ENCODE peak calls at places on chromosomes 1 and 21, in ten cellular contexts. V is heart left ventricle, L is body of pancreas, B is Panc1, A is GM06990, T is H1, C is breast epithelium, D is right cardiac atrium, W is PC-3, G is HCT116. Y is an unnamed sample. For H3K27me3, the result is how much of the 10 kb centered on the place peaks cover.

GRCh38 chr1:9732123-9732971 is 80.8 kb downstream of the PIK3CD start:
- DNase-seq in V (peak), L (no peak), B (no peak), A (peak), T (no peak), C (no peak), D (no peak), W (no peak), G (no peak), Y (no peak)

GRCh38 chr1:182159443-182159842 is 97.9 kb upstream of the ZNF648 start:
- DNase-seq in V (no peak), L (no peak), B (no peak), A (no peak), T (no peak), C (no peak), D (no peak), W (no peak), G (no peak), Y (no peak)

GRCh38 chr1:160325252-160325651 is 17.8 kb downstream of the COPA start:
- DNase-seq in V (no peak), L (no peak), B (no peak), A (no peak), T (no peak), C (no peak), D (no peak), W (no peak), G (no peak), Y (no peak)

GRCh38 chr1:234683127-234683855 is 73.3 kb upstream of the IRF2BP2 start:
- DNase-seq in V (no peak), L (no peak), B (no peak), A (no peak), T (no peak), C (no peak), D (no peak), W (no peak), G (no peak), Y (no peak)

GRCh38 chr1:156475568-156476500 is 24.7 kb downstream of the MEF2D start:
- DNase-seq in V (peak), L (peak), B (no peak), A (no peak), T (no peak), C (peak), D (peak), W (no peak), G (no peak), Y (no peak)

GRCh38 chr1:35287807-35288640 is 19.5 kb downstream of the ZMYM4 start:
- DNase-seq in V (no peak), L (no peak), B (no peak), A (no peak), T (no peak), C (no peak), D (no peak), W (peak), G (no peak), Y (no peak)

GRCh38 chr1:231861541-231862481 is 235.2 kb downstream of the DISC1 start:
- DNase-seq in V (no peak), L (no peak), B (no peak), A (no peak), T (no peak), C (no peak), D (no peak), W (no peak), G (no peak), Y (no peak)

GRCh38 chr21:40730051-40730760 is 116.8 kb downstream of the DSCAM start:
- DNase-seq in V (no peak), L (no peak), B (no peak), A (no peak), T (no peak), C (no peak), D (no peak), W (no peak), G (no peak), Y (no peak)

GRCh38 chr1:116485976-116486375 is 84.8 kb downstream of the CD58 start:
- DNase-seq in V (no peak), L (no peak), B (no peak), A (no peak), T (no peak), C (no peak), D (no peak), W (no peak), G (no peak), Y (no peak)

GRCh38 chr1:44481701-44482100 is 76.6 kb downstream of the RNF220 start:
- DNase-seq in V (no peak), L (no peak), B (no peak), A (no peak), T (no peak), C (no peak), D (no peak), W (no peak), G (no peak), Y (no peak)

GRCh38 chr1:179955318-179955638 is 668 bp downstream of the CEP350 start:
- DNase-seq in V (no peak), L (no peak), B (no peak), A (no peak), T (no peak), C (no peak), D (no peak), W (no peak), G (no peak), Y (no peak)

GRCh38 chr1:1306661-1307260 is 969 bp downstream of the ACAP3 start:
- DNase-seq in V (no peak), L (no peak), B (no peak), A (no peak), T (no peak), C (no peak), D (no peak), W (peak), G (no peak), Y (no peak)

GRCh38 chr1:156663178-156663577 is 14.0 kb downstream of the NES start:
- DNase-seq in V (no peak), L (no peak), B (no peak), A (peak), T (no peak), C (no peak), D (peak), W (no peak), G (no peak), Y (no peak)

GRCh38 chr1:231919900-231920299 is 293.3 kb downstream of the DISC1 start:
- DNase-seq in V (no peak), L (no peak), B (no peak), A (no peak), T (no peak), C (no peak), D (no peak), W (no peak), G (no peak), Y (no peak)

GRCh38 chr21:32007461-32007860 is 134.6 kb downstream of the HUNK start:
- DNase-seq in V (no peak), L (no peak), B (no peak), A (no peak), T (no peak), C (no peak), D (no peak), W (peak), G (no peak), Y (no peak)

DNA sequence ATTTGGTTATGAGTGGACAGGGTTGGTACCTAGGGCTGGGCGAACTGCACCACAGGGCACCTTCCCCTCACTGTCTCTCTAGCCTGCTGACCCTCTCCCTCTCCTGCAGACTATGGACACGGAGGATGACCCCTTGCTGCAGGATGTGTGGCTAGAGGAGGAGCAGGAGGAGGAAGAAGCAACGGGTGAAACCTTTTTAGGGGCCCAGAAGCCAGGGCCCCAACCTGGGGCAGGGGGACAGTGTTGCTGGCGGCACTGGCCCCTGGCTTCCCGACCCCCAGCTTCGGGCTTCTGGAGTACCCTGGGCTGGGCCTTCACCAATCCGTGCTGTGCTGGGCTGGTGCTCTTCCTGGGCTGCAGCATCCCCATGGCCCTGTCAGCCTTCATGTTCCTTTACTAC is 21.9 kb downstream of the DISP3 start:
- DNase-seq in V (no peak), L (no peak), B (no peak), A (no peak), T (no peak), C (peak), D (no peak), W (no peak), G (no peak), Y (no peak)
- H3K27me3 ChIP-seq in V (under half), L (under half), B (under half), A (under half), T (under half), C (under half), D (under half), W (under half), G (under half), Y (under half)

DNA sequence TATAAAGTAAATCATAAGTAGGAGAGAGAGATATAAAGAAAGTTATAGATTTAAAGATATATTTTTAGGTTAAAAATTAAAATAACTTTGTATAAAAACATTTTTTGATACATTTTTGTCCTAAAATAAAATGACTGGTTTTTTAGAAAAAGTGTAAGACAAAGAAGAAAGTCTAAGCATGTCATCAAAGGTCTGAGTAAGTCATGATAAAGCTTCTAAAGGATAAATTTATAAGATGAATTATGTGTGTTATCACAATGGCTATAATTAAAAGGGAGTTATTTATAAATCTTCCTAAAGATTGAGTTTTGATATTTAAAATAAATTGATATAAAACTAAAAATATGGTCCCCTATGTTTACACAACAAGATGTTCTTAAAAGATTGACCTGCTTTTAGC is 370.9 kb downstream of the PTPRU start:
- DNase-seq in V (no peak), L (no peak), B (no peak), A (no peak), T (no peak), C (no peak), D (no peak), W (peak), G (peak), Y (no peak)
- H3K27me3 ChIP-seq in V (under half), L (under half), B (under half), A (under half), T (under half), C (under half), D (under half), W (under half), G (under half), Y (under half)

DNA sequence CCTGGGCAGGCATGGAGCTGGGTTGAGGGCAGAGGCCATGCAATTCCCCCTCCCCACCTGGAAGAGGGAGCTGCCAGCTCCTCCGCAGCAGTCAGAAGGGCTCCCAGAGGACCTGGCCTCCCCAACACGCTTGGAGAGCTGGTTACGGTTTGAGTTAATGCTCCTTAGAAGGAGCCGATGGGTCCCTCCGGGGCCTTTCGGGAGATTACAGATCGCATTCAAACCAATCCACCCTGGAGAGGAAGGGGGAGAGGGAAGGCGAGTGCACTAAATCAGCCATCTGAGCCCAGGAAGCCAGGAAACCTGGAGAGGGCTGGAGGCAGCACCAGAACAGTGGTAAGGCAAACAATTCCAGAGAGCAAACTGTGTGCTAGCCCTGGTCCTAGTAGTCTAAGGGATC is 106.3 kb upstream of the CSF3R start:
- DNase-seq in V (no peak), L (no peak), B (no peak), A (no peak), T (no peak), C (no peak), D (no peak), W (no peak), G (no peak), Y (no peak)
- H3K27me3 ChIP-seq in V (under half), L (under half), B (under half), A (under half), T (under half), C (half or more), D (under half), W (half or more), G (under half), Y (under half)

DNA sequence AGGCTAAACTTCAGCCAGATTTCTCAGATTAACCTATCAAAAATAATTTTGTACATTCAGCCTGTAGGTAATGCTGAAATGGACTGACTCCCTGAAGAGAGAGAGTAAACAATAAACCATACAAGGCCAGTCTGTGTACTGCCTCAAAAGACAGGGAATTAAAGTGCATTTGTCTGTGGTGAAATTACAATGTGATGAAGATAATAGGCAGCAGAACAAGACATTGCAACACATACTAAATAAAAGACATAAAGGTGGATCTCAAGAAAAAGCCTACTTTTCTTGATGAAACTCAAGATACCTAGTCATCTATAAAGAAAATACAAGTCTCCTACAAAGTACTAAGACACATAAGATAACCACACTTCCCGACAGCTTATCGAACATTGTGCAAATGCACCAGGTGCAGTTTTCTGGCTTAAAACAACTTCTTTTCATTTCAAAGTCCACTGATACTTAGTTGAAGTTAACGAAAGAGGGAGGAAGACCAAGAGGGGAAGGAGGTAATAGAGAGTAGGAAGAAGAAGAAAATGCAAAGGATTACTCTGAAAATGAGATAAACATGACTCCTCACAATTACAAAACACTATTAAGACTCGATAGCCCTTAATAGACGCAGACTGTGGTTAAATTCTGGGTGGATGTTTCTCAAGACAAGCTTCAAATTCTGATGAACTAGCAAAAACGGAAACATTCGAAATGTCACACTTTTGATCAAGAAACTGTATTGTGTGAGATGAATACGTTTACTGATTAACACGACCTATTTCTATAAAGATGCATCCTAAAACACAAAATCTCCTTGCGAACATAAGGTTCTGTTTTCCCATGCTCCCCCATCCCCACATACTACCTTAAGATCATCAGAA is 2.0 kb downstream of the HNRNPR start:
- DNase-seq in V (no peak), L (no peak), B (no peak), A (no peak), T (no peak), C (no peak), D (no peak), W (no peak), G (no peak), Y (no peak)
- H3K27me3 ChIP-seq in V (under half), L (under half), B (under half), A (under half), T (under half), C (under half), D (under half), W (under half), G (under half), Y (under half)

DNA sequence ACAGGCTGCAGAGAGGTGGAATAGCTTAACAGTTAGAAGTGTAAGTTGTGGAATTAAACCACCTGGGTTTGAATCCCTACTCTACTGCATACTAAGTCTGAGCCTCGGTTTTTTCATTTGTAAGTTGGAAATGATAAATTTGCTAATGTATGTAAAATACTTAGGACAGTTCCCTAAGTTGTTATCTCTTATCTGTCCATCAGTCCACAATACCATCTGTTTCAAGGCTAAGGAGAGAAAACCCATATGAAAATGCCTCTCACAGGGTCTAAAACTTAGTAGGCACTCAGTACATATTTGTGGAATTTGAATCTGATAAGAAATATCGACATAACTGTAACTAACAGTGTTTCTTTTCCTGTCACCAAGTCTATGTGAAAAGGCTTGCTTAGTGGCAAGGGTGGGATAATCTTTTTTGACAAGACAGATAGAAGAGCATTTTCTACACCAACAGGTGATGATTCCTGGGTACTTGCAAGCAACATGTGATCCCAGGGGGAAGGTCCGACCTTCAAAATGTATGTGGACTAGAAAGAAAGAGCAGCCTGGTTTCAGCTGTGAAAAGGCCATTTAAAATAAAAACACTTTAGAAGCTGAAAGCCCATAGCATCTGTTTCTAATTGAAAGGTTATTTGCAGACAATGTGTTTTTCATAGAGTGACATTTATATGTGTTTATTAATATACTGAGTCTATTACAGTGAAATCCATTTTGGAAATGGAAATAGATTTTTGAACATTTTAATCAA is 202.9 kb downstream of the HHAT start:
- DNase-seq in V (no peak), L (no peak), B (no peak), A (no peak), T (no peak), C (no peak), D (no peak), W (no peak), G (no peak), Y (no peak)
- H3K27me3 ChIP-seq in V (under half), L (under half), B (under half), A (under half), T (under half), C (under half), D (under half), W (under half), G (under half), Y (under half)

GRCh38 chr21:44466996-44467858 is 11.9 kb downstream of the LRRC3 start:
- DNase-seq in V (no peak), L (no peak), B (no peak), A (no peak), T (no peak), C (no peak), D (no peak), W (no peak), G (no peak), Y (no peak)
- H3K27me3 ChIP-seq in V (under half), L (under half), B (under half), A (under half), T (under half), C (under half), D (under half), W (under half), G (under half), Y (under half)

GRCh38 chr1:41367102-41367537 is 5.9 kb downstream of the FOXO6 start:
- DNase-seq in V (no peak), L (no peak), B (no peak), A (no peak), T (no peak), C (no peak), D (no peak), W (no peak), G (no peak), Y (no peak)

GRCh38 chr1:41369531-41369930 is 8.3 kb downstream of the FOXO6 start:
- DNase-seq in V (no peak), L (no peak), B (no peak), A (no peak), T (no peak), C (no peak), D (no peak), W (no peak), G (no peak), Y (no peak)

GRCh38 chr1:41368384-41368783 is 7.2 kb downstream of the FOXO6 start:
- DNase-seq in V (no peak), L (no peak), B (no peak), A (no peak), T (no peak), C (no peak), D (no peak), W (no peak), G (no peak), Y (no peak)

GRCh38 chr1:41370225-41370624 is 9.0 kb downstream of the FOXO6 start:
- DNase-seq in V (no peak), L (no peak), B (no peak), A (no peak), T (no peak), C (no peak), D (no peak), W (no peak), G (no peak), Y (no peak)

DNA sequence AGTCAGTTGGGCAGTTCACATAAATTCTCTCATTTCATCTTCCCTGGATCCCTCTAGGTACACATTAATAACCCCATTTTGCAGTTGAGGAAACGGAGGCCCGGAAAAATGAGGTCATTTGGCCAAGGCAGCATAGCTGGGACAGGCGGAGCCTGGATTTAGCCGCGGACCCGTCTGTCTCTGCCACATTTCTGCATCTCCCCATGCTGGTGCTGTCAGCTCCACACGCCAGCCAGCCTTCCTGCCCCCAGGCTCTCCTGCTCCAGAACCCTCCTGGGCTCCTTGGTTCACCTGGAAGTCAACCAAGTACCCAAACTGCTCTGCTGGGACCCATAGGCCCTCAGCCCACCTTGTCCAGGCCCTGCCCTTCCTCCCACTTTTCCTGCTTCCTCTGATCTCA is 7.6 kb downstream of the FOXO6 start:
- DNase-seq in V (no peak), L (no peak), B (no peak), A (no peak), T (no peak), C (no peak), D (no peak), W (no peak), G (no peak), Y (no peak)
- H3K27me3 ChIP-seq in V (under half), L (under half), B (under half), A (under half), T (under half), C (under half), D (under half), W (under half), G (under half), Y (under half)

GRCh38 chr1:119409731-119410130 is 5.2 kb upstream of the HSD3B2 start:
- DNase-seq in V (no peak), L (no peak), B (no peak), A (no peak), T (no peak), C (no peak), D (no peak), W (peak), G (no peak), Y (no peak)
- H3K27me3 ChIP-seq in V (under half), L (under half), B (under half), A (under half), T (under half), C (under half), D (under half), W (under half), G (under half), Y (under half)